ENCODE peak calls at places on chromosomes 3 and 15, in four cellular contexts. X, K, M and H are unnamed samples.

GRCh38 chr15:43185161-43186002 is at the start of gene CCNDBP1:
- DNase-seq in M (peak), X (peak), K (peak), H (peak)

GRCh38 chr15:66611257-66612053 is 45.7 kb upstream of the LCTL start:
- DNase-seq in X (no peak), K (no peak), M (no peak), H (no peak)

GRCh38 chr15:61457050-61457733 is 228.1 kb upstream of the RORA start:
- DNase-seq in M (no peak), K (no peak), X (no peak), H (no peak)

GRCh38 chr3:110895054-110895453 is 176.6 kb upstream of the NECTIN3 start:
- DNase-seq in X (no peak), M (no peak), K (no peak), H (no peak)

GRCh38 chr3:150311156-150311555 is 96.9 kb upstream of the TSC22D2 start:
- DNase-seq in X (no peak), K (no peak), M (no peak), H (no peak)

GRCh38 chr3:129936757-129937156 is 37.8 kb upstream of the TRH start:
- DNase-seq in X (no peak), M (no peak), K (peak), H (peak)

GRCh38 chr3:66439666-66440344 is 61.0 kb downstream of the LRIG1 start:
- DNase-seq in X (no peak), M (peak), K (no peak), H (no peak)

GRCh38 chr3:123421353-123422174 is 27.3 kb downstream of the ADCY5 start:
- DNase-seq in X (no peak), K (no peak), M (no peak), H (peak)

GRCh38 chr3:157865449-157865862 is 240.8 kb downstream of the SHOX2 start:
- DNase-seq in K (peak), M (peak), X (peak), H (peak)

GRCh38 chr3:36366308-36366707 is 14.0 kb upstream of the STAC start:
- DNase-seq in M (no peak), K (no peak), X (no peak), H (no peak)

GRCh38 chr15:56765252-56765651 is 31.9 kb upstream of the ZNF280D start:
- DNase-seq in K (peak), M (no peak), X (no peak), H (peak)

GRCh38 chr15:100635406-100636071 is 33.1 kb downstream of the ASB7 start:
- DNase-seq in X (no peak), K (no peak), M (no peak), H (peak)

GRCh38 chr3:72821170-72821781 is 27.0 kb downstream of the SHQ1 start:
- DNase-seq in K (no peak), M (peak), X (no peak), H (peak)

GRCh38 chr3:31848921-31849320 is 132.1 kb downstream of the OSBPL10 start:
- DNase-seq in M (no peak), X (no peak), K (no peak), H (no peak)